ENCODE peak calls at places on chromosomes 11 and 22, in five cellular contexts. W is aorta, M is psoas muscle, E is mucosa of descending colon, U is pancreas. X is an unnamed sample.

GRCh38 chr11:134725939-134726639 is 314.0 kb upstream of the B3GAT1 start:
- ATAC-seq in E (peak; percentile 81), W (no peak), M (no peak), U (peak; percentile 79), X (no peak)

GRCh38 chr22:17346578-17346977 is 22.7 kb upstream of the CECR2 start:
- ATAC-seq in E (no peak), U (no peak), W (no peak), M (no peak), X (no peak)

GRCh38 chr11:33698921-33699320 is 1.7 kb downstream of the C11orf91 start:
- ATAC-seq in E (no peak), U (no peak), W (no peak), M (no peak), X (no peak)

GRCh38 chr22:49975543-49976389 is 15.2 kb downstream of the PIM3 start:
- ATAC-seq in M (no peak), W (no peak), E (peak; percentile 13), U (no peak), X (no peak)

GRCh38 chr11:16942342-16942741 is 71.9 kb downstream of the PLEKHA7 start:
- ATAC-seq in E (no peak), M (no peak), U (no peak), W (no peak), X (no peak)

GRCh38 chr11:27910186-27910941 is 197.6 kb downstream of the KIF18A start:
- ATAC-seq in M (no peak), U (no peak), W (no peak), E (no peak), X (no peak)

GRCh38 chr11:130187096-130187495 is 27.5 kb downstream of the ST14 start:
- ATAC-seq in W (no peak), U (no peak), M (no peak), E (no peak), X (no peak)

GRCh38 chr11:9109858-9110731 is 18.7 kb upstream of the SCUBE2 start:
- ATAC-seq in U (no peak), M (no peak), W (no peak), E (no peak), X (no peak)

GRCh38 chr11:108947654-108948570 is 283.0 kb downstream of the DDX10 start:
- ATAC-seq in M (no peak), U (no peak), W (no peak), E (no peak), X (no peak)

GRCh38 chr11:65211293-65212105 is 29.8 kb downstream of the CAPN1 start:
- ATAC-seq in U (no peak), E (no peak), M (no peak), W (no peak), X (no peak)

GRCh38 chr22:32686354-32686753 is 115.2 kb upstream of the TIMP3 start:
- ATAC-seq in W (no peak), M (no peak), U (no peak), E (no peak), X (no peak)

DNA sequence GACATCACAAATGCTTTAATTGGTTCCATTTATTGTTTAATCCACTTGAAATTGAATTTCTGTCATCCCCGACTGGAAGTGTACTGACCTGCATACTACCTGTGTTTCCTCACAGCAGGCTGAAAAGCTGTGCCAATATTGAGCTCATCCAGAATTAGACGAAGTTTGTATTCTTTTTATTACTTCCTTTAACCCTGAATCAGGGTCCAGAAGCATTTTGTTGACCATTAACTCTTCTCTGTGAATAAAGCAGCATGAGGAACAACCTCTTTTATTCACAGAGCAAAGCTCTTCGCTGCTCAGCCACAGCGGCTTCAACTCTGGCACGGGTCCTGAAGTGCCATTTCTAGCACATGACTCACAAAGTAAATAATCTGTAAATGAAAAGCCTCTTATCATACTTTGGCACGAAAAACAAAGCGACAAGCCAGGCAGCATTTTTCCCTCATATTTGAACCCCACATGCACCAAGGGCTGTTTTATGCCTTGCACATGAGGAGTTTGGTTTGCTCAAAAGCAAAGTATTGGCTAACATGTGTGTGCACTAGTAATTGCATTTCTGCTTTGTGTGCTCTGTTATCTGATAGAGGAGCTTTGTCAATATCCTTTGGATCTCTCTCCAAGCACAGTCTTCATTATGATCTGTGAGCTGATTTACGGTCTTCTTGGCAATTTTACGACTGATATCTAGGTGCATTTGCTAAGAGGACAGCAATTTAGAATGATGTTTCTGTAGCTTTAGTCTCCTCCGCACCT is 33.0 kb upstream of the APOBEC3A start:
- ATAC-seq in M (peak; percentile 65), W (peak; percentile 83), E (peak; percentile 74), U (peak; percentile 83), X (peak; percentile 67)
- H3K4me3 ChIP-seq in M (peak overlapping the region; percentile 61), W (no peak overlapping the region), E (no peak overlapping the region), U (peak overlapping the region; percentile 0), X (peak overlapping the region; percentile 21)

DNA sequence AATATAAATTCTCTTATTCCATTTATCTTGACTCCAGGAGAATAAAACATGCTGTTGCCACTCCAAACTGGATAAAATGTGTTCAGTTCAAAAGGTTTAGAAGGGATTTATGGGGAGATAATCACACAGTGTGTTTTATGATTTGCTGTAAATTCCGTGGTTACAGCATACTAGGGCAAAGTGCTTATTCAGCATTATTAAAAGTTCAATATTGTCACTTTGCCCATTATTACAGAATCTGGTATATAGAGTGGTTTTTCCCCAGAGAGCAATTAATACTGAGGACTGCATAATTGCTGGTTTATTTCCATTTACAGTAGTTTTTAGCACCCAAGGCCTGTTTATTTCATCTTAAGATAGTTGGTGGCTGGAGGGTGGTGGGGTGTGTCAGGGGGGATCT is 781.0 kb upstream of the RAG2 start:
- ATAC-seq in W (no peak), U (no peak), E (no peak), M (no peak), X (no peak)
- H3K4me3 ChIP-seq in W (no peak overlapping the region), U (no peak overlapping the region), E (no peak overlapping the region), M (no peak overlapping the region), X (no peak overlapping the region)

GRCh38 chr11:35618497-35619029 is 303 bp downstream of the FJX1 start:
- ATAC-seq in M (peak; percentile 64), E (peak; percentile 40), U (peak; percentile 39), W (peak; percentile 3), X (peak; percentile 35)

GRCh38 chr11:35619754-35620640 is 1.7 kb downstream of the FJX1 start:
- ATAC-seq in W (peak; percentile 42), U (no peak), E (peak; percentile 23), M (no peak), X (no peak)

GRCh38 chr11:35617316-35617686 is 959 bp upstream of the FJX1 start:
- ATAC-seq in M (no peak), E (no peak), U (no peak), W (no peak), X (no peak)

GRCh38 chr11:35617687-35618496 is at the start of gene FJX1:
- ATAC-seq in M (peak; percentile 57), W (peak; percentile 66), E (peak; percentile 52), U (peak; percentile 57), X (peak; percentile 62)

DNA sequence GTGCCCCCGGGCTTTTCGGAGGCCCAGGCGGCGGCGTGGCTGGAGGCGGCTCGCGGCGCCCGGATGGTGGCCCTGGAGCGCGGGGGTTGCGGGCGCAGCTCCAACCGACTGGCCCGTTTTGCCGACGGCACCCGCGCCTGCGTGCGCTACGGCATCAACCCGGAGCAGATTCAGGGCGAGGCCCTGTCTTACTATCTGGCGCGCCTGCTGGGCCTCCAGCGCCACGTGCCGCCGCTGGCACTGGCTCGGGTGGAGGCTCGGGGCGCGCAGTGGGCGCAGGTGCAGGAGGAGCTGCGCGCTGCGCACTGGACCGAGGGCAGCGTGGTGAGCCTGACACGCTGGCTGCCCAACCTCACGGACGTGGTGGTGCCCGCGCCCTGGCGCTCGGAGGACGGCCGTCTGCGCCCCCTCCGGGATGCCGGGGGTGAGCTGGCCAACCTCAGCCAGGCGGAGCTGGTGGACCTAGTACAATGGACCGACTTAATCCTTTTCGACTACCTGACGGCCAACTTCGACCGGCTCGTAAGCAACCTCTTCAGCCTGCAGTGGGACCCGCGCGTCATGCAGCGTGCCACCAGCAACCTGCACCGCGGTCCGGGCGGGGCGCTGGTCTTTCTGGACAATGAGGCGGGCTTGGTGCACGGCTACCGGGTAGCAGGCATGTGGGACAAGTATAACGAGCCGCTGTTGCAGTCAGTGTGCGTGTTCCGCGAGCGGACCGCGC is 932 bp downstream of the FJX1 start:
- ATAC-seq in M (peak; percentile 64), W (peak; percentile 3), E (peak; percentile 37), U (peak; percentile 51), X (no peak)
- H3K4me3 ChIP-seq in M (peak overlapping the region; percentile 74), W (peak overlapping the region; percentile 27), E (no peak overlapping the region), U (peak overlapping the region; percentile 54), X (peak overlapping the region; percentile 68)

GRCh38 chr11:120122921-120123683 is 14.8 kb downstream of the TRIM29 start:
- ATAC-seq in W (no peak), M (no peak), E (peak; percentile 18), U (peak; percentile 15), X (no peak)
- H3K4me3 ChIP-seq in W (no peak overlapping the region), M (no peak overlapping the region), E (no peak overlapping the region), U (no peak overlapping the region), X (no peak overlapping the region)

DNA sequence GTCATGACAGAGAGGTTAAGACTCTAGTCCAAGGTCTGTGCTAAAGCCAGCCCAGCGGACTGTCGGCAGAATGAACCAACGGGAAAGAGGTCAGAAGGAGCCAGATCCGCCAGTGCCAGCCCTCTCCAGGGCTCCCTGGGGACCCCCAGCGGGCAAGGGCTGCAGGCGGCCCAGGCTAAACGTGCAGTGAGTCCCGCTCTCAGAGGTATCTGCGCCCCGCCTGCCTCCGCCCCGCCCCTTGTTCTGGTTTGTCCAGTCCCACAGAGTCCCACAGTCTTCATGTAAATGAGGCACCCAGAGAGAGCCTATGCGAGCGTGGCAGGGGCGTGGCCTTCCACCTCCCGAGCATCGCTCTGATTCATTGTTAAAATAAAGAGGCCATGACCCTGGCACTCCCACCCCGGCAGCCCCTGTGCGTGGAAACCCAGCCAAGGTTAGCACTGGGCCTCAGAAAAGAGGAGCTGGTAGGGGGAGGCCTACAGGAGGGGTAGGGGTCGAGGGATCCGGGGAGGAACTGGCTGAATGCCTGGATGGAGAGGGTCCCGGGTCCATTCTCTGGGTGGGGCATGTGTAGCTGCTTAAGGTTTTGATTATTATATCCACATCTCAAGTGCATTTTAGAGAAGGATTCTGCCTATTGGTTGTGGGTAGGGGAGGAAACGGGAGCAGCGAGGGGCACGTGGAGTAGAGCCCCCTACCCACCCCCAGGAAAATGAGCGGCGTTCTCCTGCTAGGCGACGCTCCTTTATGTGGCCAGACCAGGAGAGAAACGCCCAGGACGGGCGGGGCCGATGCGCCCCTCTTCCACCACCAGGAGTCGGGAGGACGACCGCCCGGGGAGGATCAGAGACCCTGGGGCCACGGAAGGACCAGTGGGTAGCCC is at the start of gene TRIOBP:
- ATAC-seq in U (peak; percentile 99), W (peak; percentile 95), M (peak; percentile 97), E (peak; percentile 98), X (peak; percentile 97)
- H3K4me3 ChIP-seq in U (no peak within 1 kb of the TSS), W (no peak within 1 kb of the TSS), M (peak within 1 kb of the TSS; percentile 38), E (no peak within 1 kb of the TSS), X (no peak within 1 kb of the TSS)

X was measured in gastroesophageal sphincter.